ENCODE peak calls at places on chromosomes 5 and 9, in nine cellular contexts. U is effector CD4-positive, alpha-beta T cell; S is Jurkat, Clone E6-1; H is iris pigment epithelial cell; Q is NT2/D1; T is activated CD4-positive, alpha-beta T cell treated with anti-CD3 and anti-CD28 coated beads, Interleukin-2, amount 50 U/mL, for 48 hours; N is GM20000; C is HTR-8/SVneo; D is RPMI8226. G is an unnamed sample.

GRCh38 chr9:110936719-110937452 is 101.4 kb downstream of the LPAR1 start:
- DNase-seq in Q (no peak), D (no peak), H (peak; percentile 71), T (no peak), N (no peak), C (no peak), S (no peak), U (no peak), G (peak; percentile 87)

GRCh38 chr5:6443326-6443725 is 5.3 kb upstream of the UBE2QL1 start:
- DNase-seq in C (no peak), N (no peak), T (no peak), H (no peak), D (no peak), Q (no peak), U (no peak), S (no peak), G (no peak)

GRCh38 chr5:158716668-158717067 is 383.0 kb downstream of the EBF1 start:
- DNase-seq in S (no peak), N (no peak), H (peak; percentile 4), T (no peak), U (no peak), Q (no peak), C (no peak), D (no peak), G (no peak)

GRCh38 chr5:93280518-93280917 is 300.5 kb downstream of the NR2F1-AS1 start:
- DNase-seq in Q (no peak), C (no peak), S (no peak), N (no peak), U (no peak), T (no peak), H (no peak), D (no peak), G (no peak)

GRCh38 chr5:140042551-140043507 is at the start of gene NRG2:
- DNase-seq in N (peak; percentile 82), U (peak; percentile 46), S (peak; percentile 39), Q (peak; percentile 46), H (peak; percentile 20), D (peak; percentile 54), C (peak; percentile 80), T (peak; percentile 47), G (peak; percentile 72)

GRCh38 chr5:139884144-139884543 is 88.5 kb downstream of the PSD2 start:
- DNase-seq in U (no peak), S (no peak), T (no peak), C (no peak), D (no peak), H (no peak), N (no peak), Q (no peak), G (no peak)

GRCh38 chr5:14197056-14197455 is 53.9 kb downstream of the TRIO start:
- DNase-seq in S (no peak), T (no peak), C (no peak), Q (no peak), U (no peak), H (no peak), N (no peak), D (no peak), G (no peak)

GRCh38 chr9:136847827-136848392 is 1.3 kb upstream of the PHPT1 start:
- DNase-seq in D (peak; percentile 96), C (peak; percentile 64), H (peak; percentile 85), S (peak; percentile 51), N (peak; percentile 89), Q (peak; percentile 51), U (peak; percentile 50), T (peak; percentile 93), G (peak; percentile 87)

GRCh38 chr9:123679330-123679987 is 250.5 kb downstream of the DENND1A start:
- DNase-seq in H (peak; percentile 28), N (peak; percentile 80), C (no peak), D (peak; percentile 96), Q (no peak), T (peak; percentile 10), U (no peak), S (peak; percentile 59), G (peak; percentile 32)

GRCh38 chr5:108521841-108522506 is 140.1 kb upstream of the FBXL17 start:
- DNase-seq in Q (peak; percentile 32), N (peak; percentile 33), T (no peak), H (peak; percentile 59), C (peak; percentile 42), U (no peak), S (peak; percentile 66), D (peak; percentile 69), G (peak; percentile 64)

GRCh38 chr5:146068136-146068717 is 37.1 kb downstream of the PLAC8L1 start:
- DNase-seq in U (no peak), S (no peak), N (no peak), D (no peak), Q (no peak), H (no peak), T (no peak), C (no peak), G (no peak)

GRCh38 chr5:117098094-117098493 is 523.5 kb upstream of the SEMA6A start:
- DNase-seq in T (no peak), H (no peak), D (no peak), U (no peak), S (no peak), C (no peak), N (no peak), Q (no peak), G (no peak)

GRCh38 chr9:128419061-128419925 is 1.4 kb upstream of the CERCAM start:
- DNase-seq in S (no peak), Q (no peak), T (no peak), D (peak; percentile 40), U (no peak), H (peak; percentile 39), C (no peak), N (no peak), G (peak; percentile 39)

GRCh38 chr5:141867139-141867538 is 11.1 kb downstream of the PCDH1 start:
- DNase-seq in T (no peak), Q (no peak), H (no peak), U (no peak), C (no peak), D (no peak), S (no peak), N (no peak), G (no peak)

GRCh38 chr5:20617876-20618275 is 629.9 kb upstream of the CDH18 start:
- DNase-seq in S (no peak), Q (no peak), T (no peak), H (no peak), D (no peak), U (no peak), C (no peak), N (no peak), G (no peak)

GRCh38 chr5:132547269-132547668 is 3.9 kb upstream of the IL5 start:
- DNase-seq in N (no peak), T (no peak), D (no peak), Q (no peak), S (no peak), U (no peak), H (no peak), C (no peak), G (no peak)

GRCh38 chr5:45695011-45695667 is 1.0 kb downstream of the HCN1 start:
- DNase-seq in N (no peak), D (no peak), Q (peak; percentile 13), U (no peak), T (no peak), H (no peak), C (no peak), S (no peak), G (no peak)

GRCh38 chr5:114716955-114717354 is 355.1 kb downstream of the KCNN2 start:
- DNase-seq in H (no peak), U (no peak), C (no peak), N (no peak), D (no peak), S (no peak), Q (no peak), T (no peak), G (no peak)

GRCh38 chr5:167952278-167952990 is 339.0 kb upstream of the WWC1 start:
- DNase-seq in U (no peak), T (no peak), H (no peak), Q (no peak), N (no peak), S (no peak), D (no peak), C (no peak), G (no peak)

GRCh38 chr5:91381774-91382492 is 1.2 kb downstream of the ARRDC3 start:
- DNase-seq in U (peak; percentile 80), C (peak; percentile 42), T (peak; percentile 72), N (peak; percentile 74), D (peak; percentile 92), Q (no peak), S (peak; percentile 78), H (peak; percentile 90), G (peak; percentile 78)

GRCh38 chr5:13921573-13921972 is 22.9 kb downstream of the DNAH5 start:
- DNase-seq in D (no peak), T (no peak), U (no peak), S (no peak), N (no peak), H (peak; percentile 15), Q (no peak), C (peak; percentile 11), G (peak; percentile 32)

GRCh38 chr9:112422417-112423148 is 42.7 kb downstream of the HSDL2 start:
- DNase-seq in T (no peak), Q (no peak), C (no peak), U (no peak), H (no peak), N (no peak), S (no peak), D (no peak), G (no peak)

GRCh38 chr5:150289551-150290390 is at the start of gene CAMK2A:
- DNase-seq in T (no peak), D (peak; percentile 79), S (no peak), C (no peak), Q (no peak), U (no peak), H (no peak), N (no peak), G (no peak)

GRCh38 chr5:76715734-76716455 is at the start of gene F2R:
- DNase-seq in H (peak; percentile 55), Q (no peak), N (peak; percentile 89), S (peak; percentile 33), D (peak; percentile 66), T (peak; percentile 58), C (peak; percentile 67), U (peak; percentile 24), G (peak; percentile 78)

GRCh38 chr5:116135344-116135743 is 50.5 kb downstream of the COMMD10 start:
- DNase-seq in U (no peak), T (peak; percentile 17), S (peak; percentile 66), Q (no peak), C (no peak), N (peak; percentile 32), H (no peak), D (peak; percentile 64), G (no peak)

GRCh38 chr5:124418390-124418789 is 328.0 kb downstream of the ZNF608 start:
- DNase-seq in D (no peak), S (no peak), Q (no peak), C (no peak), N (no peak), H (no peak), U (no peak), T (no peak), G (no peak)

GRCh38 chr9:106829666-106830408 is 33.1 kb upstream of the ZNF462 start:
- DNase-seq in Q (no peak), T (no peak), U (no peak), D (no peak), N (no peak), S (no peak), C (no peak), H (no peak), G (no peak)

GRCh38 chr5:4676934-4677333 is 463.2 kb upstream of the ADAMTS16 start:
- DNase-seq in T (no peak), D (no peak), S (no peak), H (no peak), U (no peak), N (no peak), C (no peak), Q (no peak), G (no peak)

GRCh38 chr5:148005788-148006520 is 57.8 kb upstream of the SPINK5 start:
- DNase-seq in D (peak; percentile 28), S (peak; percentile 9), U (no peak), T (no peak), N (no peak), C (no peak), Q (peak; percentile 36), H (peak; percentile 10), G (peak; percentile 16)

GRCh38 chr5:179256229-179257189 is 88.8 kb downstream of the ADAMTS2 start:
- DNase-seq in Q (no peak), T (no peak), H (no peak), D (peak; percentile 21), S (no peak), U (no peak), N (no peak), C (no peak), G (no peak)

G was measured in EL.